ENCODE peak calls at places on chromosomes 1 and 21, in five cellular contexts. V is lower lobe of right lung; C is CD4-positive, alpha-beta T cell; J is HFF-Myc; N is OCI-M1. F is an unnamed sample.

GRCh38 chr1:22639286-22639685 is 2.9 kb downstream of the C1QA start:
- DNase-seq in C (no peak), N (peak; percentile 40), V (no peak), J (peak; percentile 11), F (no peak)

GRCh38 chr1:168774241-168774640 is 45.2 kb upstream of the DPT start:
- DNase-seq in C (no peak), N (no peak), V (no peak), J (no peak), F (peak; percentile 35)

GRCh38 chr1:18299441-18300338 is 181.0 kb upstream of the KLHDC7A start:
- DNase-seq in C (no peak), V (no peak), N (peak; percentile 28), J (no peak), F (peak; percentile 10)

GRCh38 chr1:59198565-59198964 is 98.3 kb upstream of the FGGY start:
- DNase-seq in C (no peak), J (no peak), N (no peak), V (no peak), F (peak; percentile 19)

GRCh38 chr1:230919201-230919600 is 50.9 kb upstream of the C1orf198 start:
- DNase-seq in V (no peak), C (no peak), J (no peak), N (no peak), F (no peak)

GRCh38 chr1:46277658-46278373 is 25.6 kb downstream of the LRRC41 start:
- DNase-seq in V (no peak), C (no peak), N (no peak), J (no peak), F (peak; percentile 78)

GRCh38 chr1:98766241-98766640 is 104.7 kb downstream of the SNX7 start:
- DNase-seq in C (no peak), V (no peak), N (peak; percentile 6), J (no peak), F (no peak)

GRCh38 chr1:212463565-212464270 is 31.0 kb downstream of the NENF start:
- DNase-seq in J (no peak), V (no peak), N (no peak), C (no peak), F (no peak)

GRCh38 chr21:35236090-35236489 is 187.0 kb upstream of the RUNX1 start:
- DNase-seq in J (no peak), N (no peak), C (no peak), V (no peak), F (no peak)

F was measured in thyroid gland.